ENCODE peak calls at places on chromosomes 5 and 9, in five cellular contexts. B, J, W, Q and N are unnamed samples. For H3K4me1, the result is how much of the 10 kb centered on the place peaks cover.

GRCh38 chr5:173056783-173057061 is 570 bp downstream of the CREBRF start:
- DNase-seq in Q (no peak), W (no peak), B (no peak), J (no peak), N (no peak)

GRCh38 chr5:170860818-170861217 is 1.0 kb upstream of the RANBP17 start:
- DNase-seq in W (no peak), Q (no peak), J (no peak), B (no peak), N (no peak)

GRCh38 chr5:28473531-28474107 is 1435.2 kb upstream of the CDH9 start:
- DNase-seq in W (no peak), J (no peak), Q (no peak), B (peak), N (no peak)

GRCh38 chr9:88892729-88893128 is 98.5 kb upstream of the S1PR3 start:
- DNase-seq in Q (no peak), B (no peak), W (no peak), J (no peak), N (no peak)

GRCh38 chr9:75111019-75111622 is 22.8 kb downstream of the OSTF1 start:
- DNase-seq in J (no peak), Q (no peak), W (no peak), B (peak), N (no peak)

GRCh38 chr9:138116521-138116920 is 238.9 kb downstream of the CACNA1B start:
- DNase-seq in W (no peak), Q (no peak), B (no peak), J (no peak), N (no peak)

GRCh38 chr5:20606006-20606405 is 618.0 kb upstream of the CDH18 start:
- DNase-seq in W (no peak), B (no peak), J (no peak), Q (no peak), N (no peak)

GRCh38 chr5:862367-863243 is 11.8 kb upstream of the ZDHHC11 start:
- DNase-seq in W (no peak), Q (no peak), B (no peak), J (no peak), N (peak)

GRCh38 chr5:51382508-51382758 is 815 bp upstream of the ISL1 start:
- DNase-seq in B (no peak), Q (no peak), W (no peak), J (no peak), N (no peak)

GRCh38 chr9:93891549-93892310 is 63.4 kb downstream of the BARX1 start:
- DNase-seq in B (no peak), J (no peak), Q (no peak), W (peak), N (no peak)

GRCh38 chr9:76136986-76137385 is 246.5 kb downstream of the PCSK5 start:
- DNase-seq in J (peak), Q (no peak), B (peak), W (no peak), N (no peak)

GRCh38 chr9:105842023-105842644 is 147.8 kb downstream of the TMEM38B start:
- DNase-seq in W (no peak), J (no peak), B (peak), Q (no peak), N (peak)

GRCh38 chr5:140605879-140606278 is 27.1 kb downstream of the CD14 start:
- DNase-seq in W (no peak), J (no peak), Q (no peak), B (no peak), N (no peak)

GRCh38 chr5:151023651-151024050 is 3.3 kb downstream of the GPX3 start:
- DNase-seq in B (no peak), J (peak), Q (no peak), W (peak), N (peak)

GRCh38 chr5:56443826-56444225 is 210.7 kb upstream of the ANKRD55 start:
- DNase-seq in W (no peak), J (no peak), B (no peak), Q (no peak), N (no peak)

GRCh38 chr5:56446728-56447127 is 213.6 kb upstream of the ANKRD55 start:
- DNase-seq in W (no peak), B (no peak), Q (no peak), J (no peak), N (no peak)

GRCh38 chr5:56440871-56441740 is 208.0 kb upstream of the ANKRD55 start:
- DNase-seq in J (peak), W (no peak), B (peak), Q (no peak), N (no peak)
- H3K4me1 ChIP-seq in J (under half), W (under half), B (under half), Q (under half), N (under half)

GRCh38 chr9:135189497-135189896 is 102.0 kb downstream of the OLFM1 start:
- DNase-seq in W (no peak), B (no peak), Q (no peak), J (no peak), N (no peak)

GRCh38 chr9:135190789-135191577 is 103.5 kb downstream of the OLFM1 start:
- DNase-seq in J (no peak), Q (no peak), B (no peak), W (no peak), N (no peak)

GRCh38 chr9:135196474-135196873 is 109.0 kb downstream of the OLFM1 start:
- DNase-seq in J (no peak), B (no peak), Q (no peak), W (no peak), N (no peak)

GRCh38 chr9:135188681-135189151 is 101.2 kb downstream of the OLFM1 start:
- DNase-seq in B (no peak), J (no peak), Q (no peak), W (no peak), N (no peak)

GRCh38 chr9:135192686-135193085 is 105.2 kb downstream of the OLFM1 start:
- DNase-seq in J (no peak), W (no peak), Q (no peak), B (no peak), N (no peak)
- H3K4me1 ChIP-seq in J (under half), W (under half), Q (under half), B (under half), N (under half)

DNA sequence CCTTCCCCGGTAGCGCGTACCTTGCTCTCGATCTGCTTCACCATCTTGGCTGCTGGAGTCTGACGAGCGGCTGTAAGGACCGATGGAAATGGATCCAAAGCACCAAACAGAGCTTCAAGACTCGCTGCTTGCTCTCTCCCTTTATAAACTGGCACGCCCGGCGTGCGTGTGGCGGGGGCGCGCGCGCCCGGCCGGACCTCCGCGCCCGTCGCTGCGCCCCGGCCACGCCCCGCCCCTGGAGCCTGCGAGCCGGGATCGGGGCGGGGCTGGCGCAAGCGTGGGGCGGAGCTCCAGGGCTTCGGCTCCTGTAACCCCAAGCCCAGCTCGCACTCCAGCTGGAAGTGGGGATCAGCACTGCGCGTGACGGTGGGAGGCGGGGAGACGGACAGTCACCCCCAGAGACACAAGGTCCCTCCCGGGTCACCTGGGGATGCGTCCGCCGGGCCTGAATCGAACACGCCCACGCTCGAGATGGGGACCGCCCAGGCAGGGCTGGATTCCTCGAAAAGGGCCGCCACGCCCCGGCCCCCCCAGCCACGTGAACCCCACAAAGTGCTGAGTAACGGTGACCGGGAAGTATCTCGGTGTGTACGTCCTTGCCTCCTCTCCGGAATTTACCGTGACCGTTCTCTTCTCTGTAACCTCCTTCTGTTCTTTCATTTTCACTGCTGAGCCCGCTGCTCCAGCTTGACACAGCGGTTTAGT is at the start of gene TXN:
- DNase-seq in J (peak), Q (peak), W (peak), B (peak), N (peak)
- H3K4me1 ChIP-seq in J (under half), Q (under half), W (under half), B (under half), N (under half)

GRCh38 chr9:37961346-37961745 is 57.4 kb upstream of the SLC25A51 start:
- DNase-seq in W (no peak), B (no peak), J (no peak), Q (no peak), N (no peak)

GRCh38 chr9:37964740-37965081 is 60.8 kb upstream of the SLC25A51 start:
- DNase-seq in J (no peak), W (no peak), B (no peak), Q (no peak), N (no peak)

GRCh38 chr9:37966443-37967271 is 62.7 kb upstream of the SLC25A51 start:
- DNase-seq in Q (no peak), W (no peak), J (no peak), B (peak), N (peak)

GRCh38 chr9:37965116-37965515 is 61.2 kb upstream of the SLC25A51 start:
- DNase-seq in W (no peak), J (no peak), Q (no peak), B (no peak), N (no peak)

GRCh38 chr9:37963936-37964739 is 60.2 kb upstream of the SLC25A51 start:
- DNase-seq in B (peak), Q (no peak), W (peak), J (no peak), N (peak)
- H3K4me1 ChIP-seq in B (half or more), Q (under half), W (under half), J (under half), N (half or more)

DNA sequence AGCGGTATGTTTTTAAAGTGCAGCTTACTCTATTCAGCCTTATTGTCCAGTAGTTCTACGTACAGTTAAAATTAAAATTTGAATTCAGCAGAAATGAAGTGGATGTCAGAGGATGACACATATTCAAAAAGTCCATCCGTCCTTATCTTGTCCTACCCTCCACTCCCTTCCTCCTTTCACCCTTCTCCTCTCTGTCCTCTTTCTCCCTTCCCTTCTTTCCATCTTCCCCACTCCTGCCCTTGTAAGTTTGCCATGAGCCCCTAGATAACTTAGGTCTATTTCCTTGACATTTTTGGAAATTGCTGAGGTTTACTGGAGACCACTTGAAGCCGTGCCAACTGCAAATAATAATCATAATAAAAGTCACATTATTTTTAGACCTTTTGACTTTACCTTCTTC is 67.6 kb downstream of the TRIO start:
- DNase-seq in B (no peak), J (no peak), Q (no peak), W (no peak), N (no peak)
- H3K4me1 ChIP-seq in B (under half), J (under half), Q (under half), W (under half), N (under half)

GRCh38 chr9:136259836-136260235 is 14.2 kb upstream of the QSOX2 start:
- DNase-seq in Q (no peak), J (no peak), B (no peak), W (no peak), N (no peak)
- H3K4me1 ChIP-seq in Q (under half), J (under half), B (under half), W (under half), N (under half)

DNA sequence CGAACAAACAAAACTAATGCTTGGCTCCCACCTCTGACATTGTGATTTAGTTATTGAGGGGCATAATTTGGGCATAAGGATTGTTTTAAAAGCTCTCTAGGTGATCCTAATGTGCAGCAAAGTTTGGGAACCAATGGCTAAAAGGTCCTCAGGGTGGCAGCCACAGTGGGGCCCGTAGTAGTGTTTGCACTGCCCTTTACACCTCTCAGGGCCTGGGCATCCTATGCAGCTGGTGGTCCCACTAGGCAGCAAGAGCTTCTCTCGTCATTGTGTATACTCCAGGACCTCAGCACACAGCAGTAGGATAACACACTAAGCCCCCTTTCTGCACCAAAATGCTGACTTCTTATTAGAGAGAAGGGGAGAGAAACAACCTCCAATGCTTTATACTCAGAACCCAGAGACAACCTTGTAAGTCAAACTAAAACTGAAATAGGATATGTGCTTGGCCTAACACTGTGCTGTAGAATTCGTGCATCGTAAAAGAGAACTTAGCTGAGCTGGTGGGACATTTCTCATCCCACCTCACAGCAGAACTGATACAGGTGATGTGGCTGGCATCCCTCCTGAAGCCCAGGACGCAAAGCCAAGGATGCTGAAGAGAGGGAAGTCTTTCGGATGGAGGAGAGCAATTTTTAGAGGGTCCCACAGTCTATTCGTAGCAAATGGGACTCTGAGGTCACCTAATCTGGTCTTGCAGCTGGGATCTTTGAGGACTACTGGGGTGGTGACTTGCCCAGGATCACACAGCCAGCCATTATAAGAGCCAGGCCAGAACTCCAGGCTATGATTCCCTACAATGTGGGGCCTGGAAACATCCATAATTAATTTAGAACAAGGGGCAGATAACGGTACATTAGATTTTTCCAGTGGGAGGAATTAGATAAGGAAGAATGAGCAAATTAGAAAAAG is 1.2 kb downstream of the GLRX start:
- DNase-seq in B (no peak), Q (no peak), W (no peak), J (no peak), N (no peak)
- H3K4me1 ChIP-seq in B (under half), Q (under half), W (under half), J (under half), N (under half)

GRCh38 chr5:32159328-32160072 is 14.6 kb downstream of the GOLPH3 start:
- DNase-seq in J (no peak), B (no peak), Q (no peak), W (no peak), N (no peak)

GRCh38 chr5:32163053-32163452 is 11.1 kb downstream of the GOLPH3 start:
- DNase-seq in B (no peak), Q (no peak), J (no peak), W (no peak), N (no peak)

GRCh38 chr5:32160228-32160627 is 13.9 kb downstream of the GOLPH3 start:
- DNase-seq in J (no peak), B (no peak), W (no peak), Q (no peak), N (no peak)

GRCh38 chr5:32165597-32165996 is 8.5 kb downstream of the GOLPH3 start:
- DNase-seq in B (no peak), W (no peak), Q (no peak), J (no peak), N (no peak)

DNA sequence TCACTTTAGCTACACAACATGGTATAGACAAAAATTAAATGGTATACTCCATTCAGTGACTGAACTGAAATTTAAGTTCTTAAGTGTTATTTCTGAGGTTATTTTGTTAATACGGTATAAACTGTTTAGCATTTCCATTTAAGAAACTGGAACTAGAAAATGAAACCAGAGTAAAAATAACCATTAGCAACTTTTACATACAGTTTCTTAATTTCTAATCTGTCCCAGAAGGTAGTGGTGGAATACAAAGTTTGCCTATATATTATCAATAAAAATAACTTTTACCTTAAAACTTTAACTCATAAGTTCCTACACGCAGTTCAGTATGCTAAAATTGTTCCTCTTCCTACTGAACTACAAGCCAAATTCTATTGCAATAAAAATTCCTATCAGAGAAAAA is 10.3 kb downstream of the GOLPH3 start:
- DNase-seq in W (no peak), Q (no peak), J (no peak), B (no peak), N (no peak)
- H3K4me1 ChIP-seq in W (under half), Q (under half), J (under half), B (under half), N (half or more)